ENCODE peak calls at places on chromosome 14, in seven cellular contexts. J is K562, Q is esophagus muscularis mucosa, B is HCT116, D is spleen, I is GM12878, P is sigmoid colon. Z is an unnamed sample. For H3K4me1, the result is how much of the 10 kb centered on the place peaks cover.

GRCh38 chr14:102442241-102443211 is 67.0 kb downstream of the ANKRD9 start:
- DNase-seq in J (no peak), Q (no peak), B (no peak), D (no peak), I (no peak), P (no peak), Z (no peak)

GRCh38 chr14:61211476-61212262 is 69.5 kb downstream of the TMEM30B start:
- DNase-seq in J (no peak), Q (no peak), B (no peak), D (no peak), I (no peak), P (no peak), Z (no peak)

GRCh38 chr14:47715330-47715729 is 39.9 kb upstream of the MDGA2 start:
- DNase-seq in J (no peak), Q (no peak), B (peak), D (no peak), I (no peak), P (no peak), Z (no peak)

GRCh38 chr14:53295985-53296582 is 143.0 kb upstream of the DDHD1 start:
- DNase-seq in J (peak), Q (no peak), B (peak), D (no peak), I (no peak), P (no peak), Z (no peak)

GRCh38 chr14:20469890-20470858 is 968 bp downstream of the PNP start:
- DNase-seq in J (peak), Q (no peak), B (peak), D (peak), I (no peak), P (peak), Z (peak)

GRCh38 chr14:24369907-24370687 is 2.1 kb downstream of the NFATC4 start:
- DNase-seq in J (no peak), Q (no peak), B (no peak), D (no peak), I (no peak), P (no peak), Z (no peak)

GRCh38 chr14:53044486-53044885 is 93.6 kb upstream of the FERMT2 start:
- DNase-seq in J (no peak), Q (no peak), B (no peak), D (no peak), I (no peak), P (no peak), Z (no peak)

GRCh38 chr14:35369701-35370191 is 34.8 kb downstream of the NFKBIA start:
- DNase-seq in J (no peak), Q (no peak), B (no peak), D (peak), I (no peak), P (no peak), Z (no peak)

GRCh38 chr14:103232831-103233319 is 101.2 kb upstream of the EIF5 start:
- DNase-seq in J (no peak), Q (no peak), B (no peak), D (no peak), I (no peak), P (no peak), Z (no peak)

GRCh38 chr14:28773917-28774691 is 7.5 kb downstream of the FOXG1 start:
- DNase-seq in J (peak), Q (no peak), B (no peak), D (no peak), I (no peak), P (no peak), Z (no peak)

GRCh38 chr14:44914849-44915248 is 46.9 kb downstream of the KLHL28 start:
- DNase-seq in J (peak), Q (no peak), B (no peak), D (no peak), I (no peak), P (no peak), Z (no peak)

GRCh38 chr14:71754422-71755095 is 177.7 kb upstream of the RGS6 start:
- DNase-seq in J (no peak), Q (peak), B (peak), D (no peak), I (no peak), P (no peak), Z (no peak)

GRCh38 chr14:56874375-56874774 is 64.1 kb upstream of the OTX2 start:
- DNase-seq in J (peak), Q (no peak), B (peak), D (no peak), I (no peak), P (no peak), Z (peak)

GRCh38 chr14:69152181-69152943 is 557 bp downstream of the DCAF5 start:
- DNase-seq in J (peak), Q (no peak), B (no peak), D (peak), I (no peak), P (no peak), Z (no peak)

GRCh38 chr14:100900837-100901390 is 2.6 kb downstream of the RTL1 start:
- DNase-seq in J (peak), Q (peak), B (peak), D (peak), I (no peak), P (peak), Z (no peak)

GRCh38 chr14:99579903-99580570 is 24.0 kb downstream of the CCDC85C start:
- DNase-seq in J (peak), Q (no peak), B (peak), D (no peak), I (no peak), P (no peak), Z (peak)

GRCh38 chr14:20343855-20344205 is 395 bp downstream of the PARP2 start:
- DNase-seq in J (peak), Q (no peak), B (no peak), D (no peak), I (no peak), P (no peak), Z (no peak)

GRCh38 chr14:99971087-99971928 is 93.9 kb upstream of the EVL start:
- DNase-seq in J (peak), Q (peak), B (peak), D (peak), I (no peak), P (peak), Z (peak)

GRCh38 chr14:69693145-69693544 is 73.8 kb upstream of the SRSF5 start:
- DNase-seq in J (no peak), Q (no peak), B (no peak), D (peak), I (no peak), P (no peak), Z (peak)

GRCh38 chr14:31027847-31028246 is 1.7 kb upstream of the STRN3 start:
- DNase-seq in J (no peak), Q (no peak), B (no peak), D (no peak), I (no peak), P (no peak), Z (no peak)

GRCh38 chr14:51004352-51004800 is 60.1 kb upstream of the PYGL start:
- DNase-seq in J (no peak), Q (no peak), B (no peak), D (no peak), I (no peak), P (peak), Z (no peak)

GRCh38 chr14:58637040-58637390 is 747 bp upstream of the DACT1 start:
- DNase-seq in J (no peak), Q (peak), B (no peak), D (no peak), I (no peak), P (peak), Z (peak)

GRCh38 chr14:91229743-91230200 is 14.7 kb downstream of the GPR68 start:
- DNase-seq in J (no peak), Q (no peak), B (no peak), D (peak), I (peak), P (no peak), Z (no peak)

GRCh38 chr14:99179946-99180345 is 92.1 kb downstream of the BCL11B start:
- DNase-seq in J (no peak), Q (no peak), B (no peak), D (no peak), I (no peak), P (no peak), Z (no peak)

GRCh38 chr14:54713364-54713763 is 146.4 kb downstream of the SAMD4A start:
- DNase-seq in J (no peak), Q (no peak), B (no peak), D (no peak), I (no peak), P (no peak), Z (no peak)

GRCh38 chr14:31043379-31043778 is 17.2 kb upstream of the STRN3 start:
- DNase-seq in J (no peak), Q (no peak), B (no peak), D (no peak), I (no peak), P (no peak), Z (no peak)

GRCh38 chr14:58824106-58824505 is 186.3 kb downstream of the DACT1 start:
- DNase-seq in J (no peak), Q (no peak), B (no peak), D (no peak), I (no peak), P (no peak), Z (no peak)

GRCh38 chr14:102726191-102726949 is 50.9 kb upstream of the TRAF3 start:
- DNase-seq in J (no peak), Q (peak), B (no peak), D (no peak), I (no peak), P (no peak), Z (peak)

GRCh38 chr14:81219210-81219820 is 1.4 kb downstream of the GTF2A1 start:
- DNase-seq in J (peak), Q (peak), B (peak), D (peak), I (peak), P (peak), Z (peak)

GRCh38 chr14:59464651-59465569 is at the start of gene GPR135:
- DNase-seq in J (no peak), Q (no peak), B (no peak), D (peak), I (no peak), P (peak), Z (peak)

GRCh38 chr14:49999216-49999761 is 106.4 kb downstream of the ARF6 start:
- DNase-seq in J (peak), Q (no peak), B (peak), D (peak), I (no peak), P (peak), Z (peak)

GRCh38 chr14:101780887-101781239 is 19.4 kb downstream of the PPP2R5C start:
- DNase-seq in J (no peak), Q (peak), B (no peak), D (no peak), I (no peak), P (no peak), Z (no peak)

GRCh38 chr14:96634481-96634880 is 132.3 kb downstream of the PAPOLA start:
- DNase-seq in J (no peak), Q (peak), B (no peak), D (no peak), I (no peak), P (no peak), Z (peak)

GRCh38 chr14:104321151-104322130 is 183.1 kb downstream of the KIF26A start:
- DNase-seq in J (no peak), Q (no peak), B (no peak), D (peak), I (no peak), P (peak), Z (peak)

GRCh38 chr14:104322531-104323466 is 184.4 kb downstream of the KIF26A start:
- DNase-seq in J (no peak), Q (no peak), B (no peak), D (peak), I (no peak), P (peak), Z (peak)

GRCh38 chr14:104326848-104327247 is 188.5 kb downstream of the KIF26A start:
- DNase-seq in J (no peak), Q (no peak), B (no peak), D (no peak), I (no peak), P (no peak), Z (peak)

GRCh38 chr14:104320611-104321086 is 182.3 kb downstream of the KIF26A start:
- DNase-seq in J (no peak), Q (no peak), B (no peak), D (peak), I (no peak), P (peak), Z (peak)

GRCh38 chr14:104323551-104324175 is 185.3 kb downstream of the KIF26A start:
- DNase-seq in J (no peak), Q (no peak), B (no peak), D (no peak), I (no peak), P (peak), Z (peak)
- H3K27ac ChIP-seq in J (no peak), Q (no peak), B (no peak), D (no peak), I (no peak), P (no peak), Z (no peak)

GRCh38 chr14:75279153-75279738 is 618 bp downstream of the FOS start:
- DNase-seq in J (peak), Q (no peak), B (no peak), D (peak), I (no peak), P (peak), Z (no peak)
- TF ChIP-seq POLR2AphosphoS5 in J (no peak), Q (peak), B (no peak), D (no peak), I (no peak), P (peak), Z (peak)

GRCh38 chr14:104695660-104696000 is 6.2 kb downstream of the INF2 start:
- DNase-seq in J (no peak), Q (no peak), B (no peak), D (no peak), I (no peak), P (no peak), Z (no peak)

GRCh38 chr14:104694475-104694950 is 5.1 kb downstream of the INF2 start:
- DNase-seq in J (no peak), Q (no peak), B (no peak), D (no peak), I (no peak), P (no peak), Z (no peak)

GRCh38 chr14:104693482-104694431 is 4.3 kb downstream of the INF2 start:
- DNase-seq in J (no peak), Q (no peak), B (no peak), D (no peak), I (no peak), P (no peak), Z (peak)

GRCh38 chr14:104696671-104697316 is 7.4 kb downstream of the INF2 start:
- DNase-seq in J (no peak), Q (no peak), B (no peak), D (no peak), I (no peak), P (no peak), Z (no peak)

GRCh38 chr14:104694991-104695659 is 5.7 kb downstream of the INF2 start:
- DNase-seq in J (no peak), Q (no peak), B (no peak), D (no peak), I (no peak), P (no peak), Z (peak)
- H3K4me1 ChIP-seq in J (under half), Q (half or more), B (under half), D (half or more), I (under half), P (under half), Z (half or more)

DNA sequence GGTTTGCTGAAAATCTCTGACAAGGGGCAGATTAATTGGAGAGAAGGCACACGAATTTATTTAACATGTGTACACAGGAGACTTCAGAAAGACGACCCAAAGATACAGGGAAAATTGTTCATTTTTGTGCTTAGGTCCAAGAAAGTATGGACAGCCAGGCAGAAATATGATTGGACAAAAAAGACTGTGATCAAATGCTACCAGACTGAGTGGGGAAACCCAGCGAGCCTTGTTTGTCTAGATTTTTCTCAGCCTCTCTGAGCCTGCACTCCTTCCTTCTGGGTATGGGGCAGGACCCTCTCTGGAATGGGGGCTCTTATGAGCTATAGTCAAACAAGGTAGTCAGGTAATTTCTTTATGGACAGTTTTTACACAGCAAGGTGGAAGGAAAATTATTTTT is 10.4 kb upstream of the CIPC start:
- DNase-seq in J (no peak), Q (no peak), B (no peak), D (no peak), I (no peak), P (no peak), Z (no peak)
- H3K27ac ChIP-seq in J (no peak), Q (no peak), B (no peak), D (no peak), I (no peak), P (no peak), Z (peak)

DNA sequence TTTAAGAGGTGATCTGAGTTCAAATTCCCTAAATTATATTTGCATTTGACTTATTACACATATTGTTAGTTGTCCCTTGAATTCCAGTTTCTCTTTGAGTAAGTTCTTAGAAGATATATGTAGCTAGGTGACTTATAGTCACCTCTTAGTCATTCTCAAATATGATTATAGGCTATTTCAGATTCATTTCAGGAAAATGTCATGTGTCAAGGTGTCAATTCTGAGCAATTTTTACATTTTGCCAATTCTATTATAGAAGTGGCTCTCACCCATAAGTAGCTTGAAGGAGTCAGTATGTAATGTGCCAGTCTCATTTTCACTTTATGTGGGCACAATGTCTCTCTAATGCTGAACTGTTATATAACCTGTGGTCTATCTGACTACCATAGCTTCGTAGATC is 623.4 kb downstream of the DIO2 start:
- DNase-seq in J (no peak), Q (no peak), B (no peak), D (no peak), I (peak), P (no peak), Z (no peak)
- TF ChIP-seq POLR2AphosphoS5 in J (no peak), Q (no peak), B (no peak), D (no peak), I (no peak), P (no peak), Z (no peak)